ENCODE peak calls at places on chromosomes 16 and 17, in four cellular contexts. B is GM12878, I is H1, E is HepG2. P is an unnamed sample.

GRCh38 chr16:4402439-4403132 is 13.8 kb downstream of the CORO7 start:
- DNase-seq in B (no peak), I (peak; percentile 97), E (peak; percentile 45), P (peak; percentile 73)

GRCh38 chr17:57889252-57889651 is 39.4 kb upstream of the MRPS23 start:
- DNase-seq in E (no peak), I (no peak), B (no peak), P (no peak)

GRCh38 chr16:57029161-57030160 is 40.1 kb downstream of the NLRC5 start:
- DNase-seq in B (no peak), E (no peak), I (no peak), P (no peak)

GRCh38 chr17:70767102-70767701 is 597.9 kb downstream of the KCNJ2 start:
- DNase-seq in I (no peak), B (no peak), E (peak; percentile 31), P (no peak)

GRCh38 chr17:57548421-57549385 is 196.4 kb downstream of the CCDC182 start:
- DNase-seq in E (peak; percentile 81), I (no peak), B (no peak), P (no peak)

GRCh38 chr17:55275894-55276804 is 11.4 kb downstream of the HLF start:
- DNase-seq in B (no peak), I (no peak), E (peak; percentile 74), P (no peak)

GRCh38 chr16:27723711-27724490 is 174.0 kb downstream of the KATNIP start:
- DNase-seq in I (no peak), E (no peak), B (no peak), P (no peak)

GRCh38 chr16:12157510-12158093 is 181.1 kb downstream of the SNX29 start:
- DNase-seq in E (peak; percentile 23), I (no peak), B (no peak), P (no peak)

GRCh38 chr17:58311429-58311894 is 17.1 kb downstream of the TSPOAP1 start:
- DNase-seq in B (no peak), E (no peak), I (peak; percentile 38), P (no peak)

GRCh38 chr17:78359216-78359935 is 501 bp downstream of the SOCS3 start:
- DNase-seq in B (no peak), E (no peak), I (peak; percentile 68), P (no peak)

GRCh38 chr16:47043970-47044684 is 70.7 kb upstream of the DNAJA2 start:
- DNase-seq in E (no peak), I (no peak), B (no peak), P (no peak)

GRCh38 chr17:54527941-54528340 is 372.7 kb upstream of the TOM1L1 start:
- DNase-seq in B (no peak), I (no peak), E (no peak), P (no peak)

GRCh38 chr17:55117063-55117611 is 147.6 kb upstream of the HLF start:
- DNase-seq in E (no peak), I (no peak), B (no peak), P (no peak)

GRCh38 chr17:51142597-51142996 is 10.8 kb upstream of the NME1 start:
- DNase-seq in B (no peak), E (no peak), I (no peak), P (no peak)

GRCh38 chr16:25034916-25035315 is 19.7 kb upstream of the ARHGAP17 start:
- DNase-seq in E (no peak), B (no peak), I (no peak), P (no peak)

GRCh38 chr16:24332178-24332577 is 76.0 kb downstream of the CACNG3 start:
- DNase-seq in B (no peak), I (no peak), E (no peak), P (no peak)

GRCh38 chr17:77227461-77228223 is 86.9 kb downstream of the SEC14L1 start:
- DNase-seq in I (no peak), E (no peak), B (no peak), P (no peak)

GRCh38 chr17:79468183-79468944 is 142.5 kb downstream of the RBFOX3 start:
- DNase-seq in E (no peak), I (no peak), B (no peak), P (no peak)

GRCh38 chr16:72216767-72217166 is 44.8 kb upstream of the PMFBP1 start:
- DNase-seq in E (peak; percentile 81), B (no peak), I (no peak), P (no peak)

GRCh38 chr17:47989159-47989558 is 18.2 kb downstream of the CDK5RAP3 start:
- DNase-seq in E (no peak), B (no peak), I (no peak), P (no peak)

GRCh38 chr17:13016881-13017622 is 775 bp downstream of the ELAC2 start:
- DNase-seq in E (peak; percentile 27), B (no peak), I (no peak), P (no peak)

GRCh38 chr16:20191566-20191965 is 117.9 kb upstream of the GPR139 start:
- DNase-seq in B (no peak), E (no peak), I (no peak), P (no peak)

GRCh38 chr17:75036643-75037268 is 10.0 kb downstream of the ATP5PD start:
- DNase-seq in I (no peak), B (no peak), E (no peak), P (no peak)

GRCh38 chr17:68733241-68734176 is 132.3 kb upstream of the FAM20A start:
- DNase-seq in I (no peak), B (no peak), E (peak; percentile 83), P (peak; percentile 46)

GRCh38 chr17:6095501-6095900 is 25.3 kb downstream of the WSCD1 start:
- DNase-seq in I (no peak), B (no peak), E (no peak), P (no peak)

GRCh38 chr17:58402047-58402446 is 15.3 kb downstream of the RNF43 start:
- DNase-seq in I (no peak), E (no peak), B (no peak), P (no peak)

GRCh38 chr17:17613708-17614114 is 22.2 kb upstream of the PEMT start:
- DNase-seq in I (peak; percentile 78), B (no peak), E (peak; percentile 63), P (peak; percentile 51)

GRCh38 chr16:26709175-26709574 is 357.6 kb upstream of the C16orf82 start:
- DNase-seq in I (no peak), E (no peak), B (no peak), P (peak; percentile 33)

GRCh38 chr16:27600386-27600785 is 50.4 kb downstream of the KATNIP start:
- DNase-seq in B (no peak), I (peak; percentile 51), E (no peak), P (peak; percentile 52)

GRCh38 chr17:70636517-70637133 is 467.3 kb downstream of the KCNJ2 start:
- DNase-seq in B (no peak), I (no peak), E (peak; percentile 29), P (no peak)

GRCh38 chr17:80049986-80050385 is 13.5 kb downstream of the CCDC40 start:
- DNase-seq in E (no peak), I (no peak), B (no peak), P (no peak)

DNA sequence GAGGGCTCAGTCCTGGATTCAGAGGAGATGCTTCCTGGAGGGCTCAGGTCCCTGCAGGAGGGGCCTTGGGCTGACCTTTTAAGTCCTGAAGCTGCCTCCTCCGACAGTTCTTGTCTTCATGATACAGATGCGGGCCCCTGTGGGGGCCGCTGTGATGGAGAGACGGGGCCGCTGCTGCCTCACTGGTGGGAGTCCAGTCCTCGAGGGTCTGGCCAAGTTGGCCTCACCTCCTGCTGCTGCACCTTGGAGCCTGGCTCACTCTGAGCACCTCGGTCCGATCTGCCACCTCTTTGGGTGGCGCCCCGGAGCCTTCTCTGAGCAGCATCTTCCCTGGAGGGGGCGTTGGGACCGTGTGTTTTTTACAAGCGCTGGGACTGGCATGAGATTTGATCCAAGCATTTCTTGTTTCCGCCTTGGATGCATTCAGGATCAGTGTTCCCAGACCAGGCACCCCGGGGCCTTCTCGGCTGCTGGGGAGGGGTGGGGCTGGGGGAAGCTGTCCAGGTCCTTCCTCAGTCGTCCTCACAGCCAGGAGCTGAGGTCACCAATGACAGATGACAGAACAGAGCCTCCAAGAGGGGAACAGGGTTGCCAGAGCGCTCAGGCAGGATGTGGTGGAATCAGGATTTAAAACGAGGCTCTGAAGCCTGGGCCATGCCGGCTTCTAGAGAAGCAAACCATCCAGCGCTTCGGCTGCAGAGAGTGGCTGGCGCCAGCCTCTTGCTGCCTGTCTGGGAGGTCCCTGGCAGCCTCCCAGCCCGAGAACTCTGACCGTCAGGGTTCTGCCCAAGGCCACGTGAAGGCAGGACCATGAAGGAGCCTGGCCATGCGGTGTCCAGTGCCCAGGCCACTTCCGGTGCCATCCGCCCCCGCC is 78.9 kb downstream of the KLHDC4 start:
- DNase-seq in B (no peak), E (no peak), I (no peak), P (no peak)
- H3K4me1 ChIP-seq in B (peaks cover 5% of the 10 kb centered on the region), E (no peaks in the 10 kb centered on the region), I (no peaks in the 10 kb centered on the region), P (peaks cover 9% of the 10 kb centered on the region)

GRCh38 chr17:11140028-11140427 is 101.0 kb upstream of the SHISA6 start:
- DNase-seq in I (no peak), B (no peak), E (no peak), P (no peak)
- TF ChIP-seq ZNF274 in I (no peak), B (no peak), E (no peak), P (no peak)

GRCh38 chr17:82528484-82529265 is 9.1 kb downstream of the FOXK2 start:
- DNase-seq in I (no peak), E (no peak), B (no peak), P (no peak)

GRCh38 chr17:82529914-82530300 is 10.4 kb downstream of the FOXK2 start:
- DNase-seq in B (no peak), I (no peak), E (no peak), P (no peak)

GRCh38 chr17:82531431-82531881 is 11.9 kb downstream of the FOXK2 start:
- DNase-seq in E (no peak), B (no peak), I (no peak), P (no peak)

GRCh38 chr17:82536220-82537201 is 17.0 kb downstream of the FOXK2 start:
- DNase-seq in I (no peak), B (no peak), E (no peak), P (no peak)

GRCh38 chr17:82534401-82534812 is 14.9 kb downstream of the FOXK2 start:
- DNase-seq in B (no peak), E (no peak), I (no peak), P (no peak)
- H3K4me1 ChIP-seq in B (peaks cover 43% of the 10 kb centered on the region), E (peaks cover 63% of the 10 kb centered on the region), I (peaks cover 3% of the 10 kb centered on the region), P (peaks cover 15% of the 10 kb centered on the region)

GRCh38 chr16:85089485-85089884 is 22.8 kb downstream of the CIBAR2 start:
- DNase-seq in I (no peak), E (no peak), B (no peak), P (no peak)

GRCh38 chr16:85091522-85091910 is 20.8 kb downstream of the CIBAR2 start:
- DNase-seq in B (no peak), E (no peak), I (no peak), P (no peak)

GRCh38 chr16:85090166-85090565 is 22.1 kb downstream of the CIBAR2 start:
- DNase-seq in B (no peak), E (no peak), I (no peak), P (no peak)

GRCh38 chr16:85092309-85092708 is 20.0 kb downstream of the CIBAR2 start:
- DNase-seq in B (no peak), I (no peak), E (no peak), P (no peak)

DNA sequence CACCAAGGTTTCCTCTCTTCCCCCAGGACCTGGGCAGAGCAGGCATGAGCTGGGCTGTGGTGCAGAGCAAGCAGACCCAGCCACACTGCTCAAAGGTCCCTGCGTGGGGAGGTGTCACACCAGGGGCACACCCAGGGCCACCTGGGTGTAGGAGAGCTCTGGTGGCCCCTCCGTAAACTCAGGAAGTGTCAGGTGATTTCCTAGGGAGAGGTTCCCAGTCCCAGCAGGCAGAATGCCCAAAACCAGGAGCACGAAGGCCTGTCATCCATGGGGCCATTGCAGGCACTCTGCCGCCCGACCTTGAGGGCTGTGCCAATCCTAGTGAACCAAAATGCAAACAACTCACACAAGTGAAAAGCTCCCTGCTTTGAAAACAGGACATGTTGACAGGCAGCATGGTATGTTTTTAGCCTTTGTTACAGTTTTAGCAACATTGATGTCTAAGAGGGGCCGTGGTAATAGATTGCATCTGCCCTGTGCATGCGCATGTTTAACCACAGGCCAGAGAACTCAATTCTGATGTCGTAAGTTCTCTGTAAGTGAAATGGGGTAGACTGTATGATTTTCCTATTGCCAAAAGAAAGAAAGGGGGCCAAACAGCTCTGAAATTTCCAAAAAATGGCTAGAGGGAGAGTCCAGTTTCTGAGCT is 21.3 kb downstream of the CIBAR2 start:
- DNase-seq in E (no peak), B (no peak), I (no peak), P (no peak)
- TF ChIP-seq ZNF274 in E (no peak), B (no peak), I (no peak), P (no peak)

P was measured in NT2/D1.